ENCODE peak calls at places on chromosomes 3 and 15, in ten cellular contexts. Q is fibroblast of mammary gland; L is skeletal muscle cell; M is psoas muscle; N is stimulated activated CD8-positive, alpha-beta memory T cell treated with anti-CD3 and anti-CD28 coated beads, Interleukin-12 subunit alpha, Interleukin-12 subunit beta, amount 100 ng/mL, for 4 hours; G is fibroblast of lung; C is D721Med; X is neural crest cell; K is NCI-H1092 treated with DMSO at 0.1 percent for 48 hours; T is breast epithelium. E is an unnamed sample.
A peak's percentile ranks its signal among the peaks of the same experiment; 100 is the strongest.

GRCh38 chr3:122928396-122929187 is 99.0 kb downstream of the SEMA5B start:
- DNase-seq in C (no peak), M (no peak), K (no peak), G (no peak), X (no peak), Q (no peak), T (no peak), N (no peak), L (no peak), E (no peak)

GRCh38 chr3:90062018-90062417 is 954.6 kb downstream of the EPHA3 start:
- DNase-seq in L (peak; percentile 55), T (no peak), Q (peak; percentile 55), C (no peak), K (no peak), N (no peak), G (peak; percentile 82), X (no peak), M (no peak), E (no peak)

GRCh38 chr15:33994005-33994615 is 25.8 kb downstream of the CHRM5 start:
- DNase-seq in K (peak; percentile 6), L (no peak), Q (peak; percentile 45), M (no peak), C (no peak), G (peak; percentile 49), X (peak; percentile 18), T (no peak), N (no peak), E (no peak)

GRCh38 chr3:46660543-46661523 is 32.6 kb downstream of the ALS2CL start:
- DNase-seq in M (no peak), K (peak; percentile 8), L (no peak), Q (no peak), T (no peak), G (no peak), C (no peak), N (no peak), X (no peak), E (no peak)

GRCh38 chr15:22980189-22981136 is at the start of gene CYFIP1:
- DNase-seq in T (peak; percentile 83), X (peak; percentile 63), M (peak; percentile 91), Q (peak; percentile 80), K (peak; percentile 7), L (peak; percentile 57), G (peak; percentile 81), N (no peak), C (no peak), E (peak; percentile 79)

GRCh38 chr3:55923207-55923606 is 436.1 kb upstream of the WNT5A start:
- DNase-seq in L (no peak), X (no peak), Q (no peak), K (no peak), N (no peak), T (no peak), M (no peak), G (no peak), C (no peak), E (no peak)

GRCh38 chr3:24548278-24548677 is 53.6 kb upstream of the THRB start:
- DNase-seq in C (no peak), G (peak; percentile 63), X (no peak), M (no peak), K (no peak), L (no peak), N (no peak), Q (peak; percentile 55), T (no peak), E (no peak)

GRCh38 chr3:169812124-169812843 is 386 bp upstream of the LRRIQ4 start:
- DNase-seq in Q (peak; percentile 62), L (peak; percentile 16), X (peak; percentile 62), K (peak; percentile 77), T (peak; percentile 59), M (peak; percentile 76), C (no peak), N (peak; percentile 30), G (peak; percentile 77), E (peak; percentile 78)

GRCh38 chr3:195106418-195106906 is 164.5 kb downstream of the XXYLT1 start:
- DNase-seq in N (peak; percentile 50), X (peak; percentile 68), M (peak; percentile 84), K (peak; percentile 23), G (peak; percentile 61), L (no peak), Q (peak; percentile 53), C (peak; percentile 64), T (peak; percentile 65), E (peak; percentile 80)